ENCODE peak calls at places on chromosomes 11 and 22, in four cellular contexts. One of them, this sample, is unnamed.
A peak's percentile ranks its signal among the peaks of the same experiment; 100 is the strongest.

GRCh38 chr22:26884921-26885320 is 227.5 kb downstream of the MIAT start:
- DNase-seq in esophagus squamous epithelium: no peak
- DNase-seq in NCI-H774: no peak
- DNase-seq in cardiac fibroblast: no peak
- DNase-seq in this sample: no peak

GRCh38 chr11:72225411-72225951 is 914 bp downstream of the INPPL1 start:
- DNase-seq in esophagus squamous epithelium: no peak
- DNase-seq in NCI-H774: no peak
- DNase-seq in cardiac fibroblast: no peak
- DNase-seq in this sample: no peak

GRCh38 chr11:68749501-68750196 is 1.7 kb downstream of the TESMIN start:
- DNase-seq in esophagus squamous epithelium: no peak
- DNase-seq in NCI-H774: no peak
- DNase-seq in cardiac fibroblast: peak; percentile 12
- DNase-seq in this sample: no peak

GRCh38 chr22:44242946-44243724 is 62.4 kb downstream of the PARVG start:
- DNase-seq in esophagus squamous epithelium: no peak
- DNase-seq in NCI-H774: no peak
- DNase-seq in cardiac fibroblast: no peak
- DNase-seq in this sample: no peak

GRCh38 chr11:46335271-46335670 is 12.0 kb upstream of the DGKZ start:
- DNase-seq in esophagus squamous epithelium: no peak
- DNase-seq in NCI-H774: no peak
- DNase-seq in cardiac fibroblast: no peak
- DNase-seq in this sample: no peak

GRCh38 chr11:25816411-25816810 is 515.5 kb upstream of the ANO3 start:
- DNase-seq in esophagus squamous epithelium: no peak
- DNase-seq in NCI-H774: no peak
- DNase-seq in cardiac fibroblast: no peak
- DNase-seq in this sample: no peak

GRCh38 chr22:30605449-30606110 is 1.4 kb upstream of the TCN2 start:
- DNase-seq in esophagus squamous epithelium: no peak
- DNase-seq in NCI-H774: peak; percentile 19
- DNase-seq in cardiac fibroblast: peak; percentile 63
- DNase-seq in this sample: peak; percentile 59

GRCh38 chr22:17903564-17904295 is 120.6 kb downstream of the MICAL3 start:
- DNase-seq in esophagus squamous epithelium: no peak
- DNase-seq in NCI-H774: no peak
- DNase-seq in cardiac fibroblast: no peak
- DNase-seq in this sample: no peak

GRCh38 chr11:44162662-44163061 is 67.2 kb downstream of the EXT2 start:
- DNase-seq in esophagus squamous epithelium: no peak
- DNase-seq in NCI-H774: no peak
- DNase-seq in cardiac fibroblast: no peak
- DNase-seq in this sample: no peak